ENCODE peak calls at places on chromosomes 2 and 18, in six cellular contexts. L is HFFc6, B is right atrium auricular region, I is stomach, W is fibroblast of the conjunctiva, M is left ventricle myocardium inferior. D is an unnamed sample.

GRCh38 chr2:239462671-239463506 is 62.1 kb upstream of the HDAC4 start:
- DNase-seq in L (no peak), B (no peak), I (peak), W (no peak), M (no peak), D (no peak)

GRCh38 chr18:37565985-37566478 is 434 bp upstream of the CELF4 start:
- DNase-seq in L (peak), B (no peak), I (peak), W (no peak), M (peak), D (peak)

GRCh38 chr2:62266433-62267038 is 70.6 kb downstream of the B3GNT2 start:
- DNase-seq in L (peak), B (no peak), I (no peak), W (peak), M (no peak), D (peak)

GRCh38 chr18:76450912-76451421 is 44.1 kb downstream of the ZNF516 start:
- DNase-seq in L (peak), B (peak), I (no peak), W (no peak), M (peak), D (peak)

GRCh38 chr2:152491139-152491472 is 156.1 kb downstream of the FMNL2 start:
- DNase-seq in L (no peak), B (no peak), I (no peak), W (no peak), M (peak), D (no peak)

GRCh38 chr2:46985512-46985911 is 69.9 kb upstream of the MCFD2 start:
- DNase-seq in L (peak), B (no peak), I (no peak), W (no peak), M (no peak), D (peak)

GRCh38 chr2:198054299-198054698 is 249.9 kb downstream of the PLCL1 start:
- DNase-seq in L (peak), B (no peak), I (peak), W (peak), M (peak), D (peak)

GRCh38 chr2:81396417-81397019 is 1092.0 kb upstream of the LRRTM1 start:
- DNase-seq in L (no peak), B (no peak), I (no peak), W (no peak), M (no peak), D (no peak)

GRCh38 chr2:156005531-156005930 is 327.0 kb downstream of the NR4A2 start:
- DNase-seq in L (no peak), B (no peak), I (no peak), W (no peak), M (no peak), D (no peak)

GRCh38 chr18:48955528-48956261 is 4.9 kb upstream of the SMAD7 start:
- DNase-seq in L (peak), B (peak), I (peak), W (no peak), M (no peak), D (peak)

GRCh38 chr2:209308415-209308814 is 115.4 kb upstream of the MAP2 start:
- DNase-seq in L (no peak), B (no peak), I (no peak), W (no peak), M (no peak), D (no peak)

GRCh38 chr18:8341481-8342230 is 267.6 kb upstream of the RAB12 start:
- DNase-seq in L (peak), B (no peak), I (peak), W (no peak), M (no peak), D (no peak)

GRCh38 chr2:70958759-70959158 is 19.7 kb upstream of the ANKRD53 start:
- DNase-seq in L (no peak), B (peak), I (peak), W (no peak), M (no peak), D (no peak)

GRCh38 chr2:88831071-88831791 is 139.8 kb downstream of the RPIA start:
- DNase-seq in L (no peak), B (no peak), I (no peak), W (no peak), M (no peak), D (peak)

GRCh38 chr2:39416172-39416571 is 20.9 kb downstream of the MAP4K3 start:
- DNase-seq in L (no peak), B (no peak), I (no peak), W (peak), M (no peak), D (no peak)

GRCh38 chr2:37342636-37343211 is 1.7 kb upstream of the QPCT start:
- DNase-seq in L (no peak), B (no peak), I (no peak), W (no peak), M (no peak), D (no peak)

GRCh38 chr2:127790694-127791529 is 20.1 kb downstream of the WDR33 start:
- DNase-seq in L (no peak), B (no peak), I (no peak), W (no peak), M (no peak), D (no peak)

GRCh38 chr2:177753682-177754475 is 318.7 kb downstream of the PDE11A start:
- DNase-seq in L (peak), B (peak), I (peak), W (peak), M (peak), D (peak)

GRCh38 chr2:64654993-64655666 is 1.4 kb upstream of the SERTAD2 start:
- DNase-seq in L (peak), B (no peak), I (no peak), W (no peak), M (no peak), D (no peak)

GRCh38 chr2:196702641-196703040 is 63.1 kb downstream of the CCDC150 start:
- DNase-seq in L (peak), B (no peak), I (no peak), W (no peak), M (no peak), D (no peak)

GRCh38 chr2:26805241-26805676 is 19.4 kb downstream of the CENPA start:
- DNase-seq in L (peak), B (no peak), I (no peak), W (no peak), M (no peak), D (peak)

GRCh38 chr2:172234716-172235661 is 132.3 kb upstream of the DLX2 start:
- DNase-seq in L (no peak), B (no peak), I (peak), W (no peak), M (no peak), D (no peak)

GRCh38 chr2:204483497-204484164 is 61.6 kb upstream of the PARD3B start:
- DNase-seq in L (no peak), B (no peak), I (peak), W (no peak), M (no peak), D (peak)